ENCODE peak calls at places on chromosomes 12 and 14, in eight cellular contexts. S is cardiac fibroblast; K is HEK293T; G is stimulated activated CD4-positive, alpha-beta T cell treated with anti-CD3 and anti-CD28 coated beads, TNF-alpha, amount 100 ng/mL, for 24 hours; V is GM12891; E is stimulated activated CD8-positive, alpha-beta memory T cell treated with anti-CD3 and anti-CD28 coated beads, Interleukin-15, amount 100 ng/mL, for 24 hours; O is skeletal muscle cell; R is activated T-cell treated with anti-CD3 and anti-CD28 coated beads, Interleukin-2, amount 50 U/mL, for 24 hours. Q is an unnamed sample.

GRCh38 chr12:114931025-114931424 is 247.1 kb upstream of the TBX3 start:
- DNase-seq in S (no peak), K (no peak), G (no peak), V (no peak), E (no peak), O (no peak), R (no peak), Q (no peak)

GRCh38 chr12:2677142-2677880 is 117.5 kb upstream of the FKBP4 start:
- DNase-seq in S (no peak), K (no peak), G (no peak), V (no peak), E (no peak), O (no peak), R (no peak), Q (no peak)

GRCh38 chr12:133221241-133221640 is 14.4 kb downstream of the ANHX start:
- DNase-seq in S (no peak), K (no peak), G (no peak), V (no peak), E (no peak), O (no peak), R (no peak), Q (no peak)

GRCh38 chr14:75911883-75912282 is 69.9 kb downstream of the TGFB3 start:
- DNase-seq in S (peak), K (no peak), G (no peak), V (no peak), E (no peak), O (no peak), R (no peak), Q (no peak)

GRCh38 chr12:26630546-26631027 is 202.4 kb downstream of the ITPR2 start:
- DNase-seq in S (peak), K (no peak), G (no peak), V (no peak), E (no peak), O (peak), R (no peak), Q (no peak)

GRCh38 chr14:72810201-72810600 is 83.7 kb downstream of the DPF3 start:
- DNase-seq in S (peak), K (no peak), G (peak), V (no peak), E (peak), O (no peak), R (peak), Q (no peak)

GRCh38 chr12:75642226-75642625 is 130.8 kb upstream of the KRR1 start:
- DNase-seq in S (peak), K (no peak), G (no peak), V (no peak), E (no peak), O (no peak), R (no peak), Q (no peak)

GRCh38 chr12:123269395-123269892 is 2.2 kb downstream of the CDK2AP1 start:
- DNase-seq in S (peak), K (no peak), G (no peak), V (peak), E (no peak), O (peak), R (no peak), Q (no peak)

GRCh38 chr12:88836156-88836555 is 255.9 kb upstream of the KITLG start:
- DNase-seq in S (peak), K (no peak), G (no peak), V (no peak), E (no peak), O (no peak), R (no peak), Q (no peak)

GRCh38 chr12:57726151-57726883 is 12.2 kb downstream of the AGAP2 start:
- DNase-seq in S (peak), K (peak), G (no peak), V (peak), E (no peak), O (no peak), R (peak), Q (peak)

GRCh38 chr14:37452323-37452722 is 142.7 kb downstream of the FOXA1 start:
- DNase-seq in S (no peak), K (no peak), G (no peak), V (no peak), E (no peak), O (no peak), R (no peak), Q (no peak)

GRCh38 chr14:102046337-102047278 is 40.2 kb downstream of the HSP90AA1 start:
- DNase-seq in S (peak), K (peak), G (no peak), V (no peak), E (no peak), O (no peak), R (peak), Q (peak)

GRCh38 chr12:59823535-59823934 is 227.7 kb downstream of the SLC16A7 start:
- DNase-seq in S (peak), K (no peak), G (no peak), V (no peak), E (no peak), O (no peak), R (no peak), Q (no peak)

GRCh38 chr12:133130808-133131128 is 341 bp downstream of the ZNF10 start:
- DNase-seq in S (no peak), K (no peak), G (peak), V (no peak), E (no peak), O (no peak), R (no peak), Q (no peak)